ENCODE peak calls at places on chromosomes 3 and 15, in five cellular contexts. F is fibroblast of mammary gland, S is IMR-90, X is sigmoid colon, Y is transverse colon. H is an unnamed sample.

GRCh38 chr3:50811893-50812292 is 137.2 kb downstream of the DOCK3 start:
- DNase-seq in Y (no peak), X (no peak), S (no peak), F (no peak), H (no peak)

GRCh38 chr15:79329186-79329611 is 18.3 kb downstream of the TMED3 start:
- DNase-seq in Y (no peak), X (no peak), F (peak), S (peak), H (peak)

GRCh38 chr15:59268199-59268979 is 61.7 kb downstream of the LDHAL6B start:
- DNase-seq in S (peak), X (no peak), F (peak), Y (no peak), H (no peak)

GRCh38 chr3:13543251-13543650 is 5.7 kb upstream of the FBLN2 start:
- DNase-seq in S (peak), F (peak), Y (peak), X (peak), H (peak)

GRCh38 chr3:160016972-160017371 is 28.3 kb downstream of the IL12A start:
- DNase-seq in Y (no peak), F (peak), S (peak), X (no peak), H (peak)

GRCh38 chr15:88440021-88440420 is 27.2 kb downstream of the MRPL46 start:
- DNase-seq in S (peak), X (no peak), F (peak), Y (no peak), H (peak)

GRCh38 chr3:158452324-158452723 is 118.7 kb upstream of the MLF1 start:
- DNase-seq in X (no peak), S (no peak), Y (no peak), F (peak), H (no peak)

GRCh38 chr3:167716920-167717319 is 17.8 kb downstream of the PDCD10 start:
- DNase-seq in S (no peak), F (no peak), X (no peak), Y (no peak), H (no peak)

GRCh38 chr3:156307704-156308103 is 187.3 kb downstream of the KCNAB1 start:
- DNase-seq in Y (peak), F (peak), S (peak), X (peak), H (peak)

GRCh38 chr3:87076951-87077350 is 86.0 kb upstream of the VGLL3 start:
- DNase-seq in F (peak), Y (no peak), S (peak), X (no peak), H (peak)

GRCh38 chr3:52108302-52109232 is 45.7 kb downstream of the POC1A start:
- DNase-seq in Y (no peak), F (peak), X (peak), S (no peak), H (peak)
- TF ChIP-seq CTCF in Y (no peak), F (peak), X (no peak), S (no peak), H (peak)

GRCh38 chr3:105877625-105877913 is 8.8 kb upstream of the CBLB start:
- DNase-seq in Y (no peak), S (no peak), X (no peak), F (no peak), H (no peak)
- H3K4me3 ChIP-seq in Y (no peak), S (no peak), X (no peak), F (no peak), H (no peak)

DNA sequence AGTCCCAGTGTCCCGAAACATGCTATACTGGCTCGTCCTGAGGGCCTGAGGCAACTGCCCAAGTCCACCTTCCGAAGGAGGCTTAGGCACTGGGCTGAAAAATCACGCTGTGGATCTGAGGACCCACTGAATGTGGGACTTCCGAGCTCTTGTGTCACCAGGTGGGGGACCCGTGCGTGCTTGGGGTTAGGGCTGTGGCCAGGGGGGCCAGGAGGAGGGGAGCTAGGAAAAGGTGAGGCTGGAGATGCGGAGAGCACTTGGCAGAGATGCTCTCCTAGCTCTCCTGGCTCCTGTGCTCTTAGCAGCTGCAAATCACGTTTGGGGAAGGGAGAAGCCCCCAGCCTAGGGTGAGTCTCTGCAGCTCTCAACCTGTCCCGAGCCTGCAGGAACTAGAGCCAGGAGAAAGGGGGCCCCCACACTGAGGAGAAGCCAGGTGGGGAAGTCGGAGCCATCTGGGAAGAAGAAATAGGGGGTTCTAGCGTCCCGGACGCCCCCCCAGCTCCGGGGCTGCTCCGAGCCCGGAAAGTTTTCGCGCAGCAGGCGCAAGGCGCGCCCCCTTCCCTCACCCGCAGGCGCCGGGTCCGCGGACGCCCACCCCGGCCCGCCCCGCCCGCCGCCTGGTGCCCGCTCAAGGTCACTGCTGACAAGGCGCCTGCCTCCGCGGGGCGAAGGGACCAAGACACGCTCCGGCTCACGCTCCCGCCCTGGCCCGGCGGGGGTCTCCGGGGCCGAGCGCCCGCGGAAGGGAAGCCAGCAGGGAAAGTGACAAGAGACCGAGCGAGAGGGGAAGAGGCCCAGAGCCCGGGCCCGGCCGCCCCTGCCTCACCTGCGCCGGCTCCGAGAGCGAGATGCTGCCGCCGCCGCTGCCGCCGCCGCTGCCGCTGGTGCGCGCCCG is 108.7 kb upstream of the SLC6A11 start:
- DNase-seq in S (no peak), X (no peak), F (no peak), Y (no peak), H (no peak)
- TF ChIP-seq CTCF in S (no peak), X (no peak), F (no peak), Y (no peak), H (no peak)

GRCh38 chr3:44003801-44004200 is 237.9 kb upstream of the TOPAZ1 start:
- DNase-seq in Y (no peak), F (no peak), S (no peak), X (no peak), H (no peak)
- H3K4me3 ChIP-seq in Y (no peak), F (no peak), S (no peak), X (no peak), H (no peak)

GRCh38 chr3:5768546-5768945 is 581.0 kb downstream of the EDEM1 start:
- DNase-seq in S (no peak), F (no peak), X (no peak), Y (no peak), H (no peak)

GRCh38 chr3:5769825-5770224 is 582.3 kb downstream of the EDEM1 start:
- DNase-seq in X (no peak), S (no peak), Y (no peak), F (no peak), H (no peak)

GRCh38 chr3:5774337-5774736 is 586.8 kb downstream of the EDEM1 start:
- DNase-seq in Y (no peak), S (no peak), F (no peak), X (no peak), H (no peak)
- TF ChIP-seq CTCF in Y (no peak), S (no peak), F (no peak), X (no peak), H (no peak)

DNA sequence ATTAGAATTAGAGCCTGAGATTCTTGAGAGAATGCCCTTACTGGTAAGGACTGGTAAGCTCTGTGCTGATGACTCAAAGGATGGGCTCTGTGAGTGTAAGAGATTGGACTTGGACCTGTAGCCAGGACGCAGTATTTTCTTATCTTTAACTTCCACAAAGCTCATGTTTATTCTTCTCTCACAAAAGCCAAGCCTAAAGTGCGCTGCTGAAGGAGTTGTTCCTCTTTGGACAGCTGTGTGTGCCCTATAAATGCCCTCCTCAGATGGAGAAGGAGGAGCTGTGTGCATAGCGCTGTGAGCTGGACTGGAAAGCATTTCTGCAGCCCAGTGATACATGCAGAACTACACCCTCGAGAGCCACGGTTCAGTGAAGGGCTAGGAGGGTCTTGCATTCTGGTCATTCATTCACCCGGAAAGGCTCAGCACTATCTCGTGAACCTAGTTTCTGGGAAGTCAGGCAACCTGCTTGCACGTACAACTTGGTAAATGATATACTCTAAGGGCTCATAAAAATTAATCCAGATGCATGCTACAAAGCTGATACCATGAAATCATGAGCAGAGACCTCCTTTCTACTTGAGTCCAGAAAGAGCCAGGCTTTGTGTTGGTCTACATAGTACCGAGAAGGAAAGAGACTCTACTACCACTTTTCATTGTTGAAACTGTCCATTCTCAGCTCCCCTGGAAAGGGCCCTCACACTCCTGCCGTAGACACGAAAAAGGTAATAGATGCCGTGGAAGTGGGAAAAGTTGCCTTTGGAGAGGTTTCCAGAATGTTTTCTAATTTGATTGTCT is 103.0 kb upstream of the TBL1XR1 start:
- DNase-seq in X (no peak), Y (peak), F (peak), S (peak), H (peak)
- H3K4me3 ChIP-seq in X (no peak), Y (peak), F (no peak), S (no peak), H (peak)